ENCODE peak calls at places on chromosomes 6 and 20, in four cellular contexts. I is WTC11, X is HepG2, U is K562. W is an unnamed sample.

GRCh38 chr6:117072134-117072533 is 193.2 kb upstream of the VGLL2 start:
- DNase-seq in U (no peak), X (no peak), I (no peak), W (no peak)

GRCh38 chr6:33426590-33427563 is 7.0 kb downstream of the SYNGAP1 start:
- DNase-seq in X (no peak), U (no peak), I (no peak), W (no peak)

GRCh38 chr6:36329798-36330291 is 6.8 kb downstream of the BNIP5 start:
- DNase-seq in U (no peak), X (no peak), I (peak), W (no peak)

GRCh38 chr6:135180458-135181332 is at the start of gene MYB:
- DNase-seq in I (peak), U (peak), X (no peak), W (no peak)

GRCh38 chr20:44400671-44401051 is 45.2 kb downstream of the HNF4A start:
- DNase-seq in I (no peak), X (no peak), U (no peak), W (no peak)

GRCh38 chr6:1701668-1702353 is 92.1 kb downstream of the FOXC1 start:
- DNase-seq in I (no peak), X (no peak), U (no peak), W (no peak)

GRCh38 chr6:155273438-155273837 is 9.6 kb downstream of the CLDN20 start:
- DNase-seq in X (no peak), U (peak), I (no peak), W (no peak)

GRCh38 chr6:141467881-141468280 is 664.8 kb upstream of the GJE1 start:
- DNase-seq in X (no peak), U (no peak), I (no peak), W (no peak)

GRCh38 chr20:48275325-48275724 is 490.0 kb upstream of the SULF2 start:
- DNase-seq in I (no peak), U (no peak), X (no peak), W (no peak)

GRCh38 chr6:146551545-146551944 is 7.9 kb downstream of the RAB32 start:
- DNase-seq in U (no peak), X (no peak), I (no peak), W (no peak)

GRCh38 chr6:14915888-14916832 is 329.7 kb upstream of the JARID2 start:
- DNase-seq in I (no peak), X (no peak), U (no peak), W (no peak)

GRCh38 chr20:49478266-49478665 is 4.2 kb downstream of the KCNB1 start:
- DNase-seq in U (no peak), X (no peak), I (no peak), W (no peak)

GRCh38 chr6:81476881-81477280 is 275.6 kb downstream of the TENT5A start:
- DNase-seq in X (no peak), U (no peak), I (no peak), W (no peak)

GRCh38 chr6:56764081-56764566 is 121.4 kb upstream of the DST start:
- DNase-seq in X (peak), I (no peak), U (peak), W (peak)

DNA sequence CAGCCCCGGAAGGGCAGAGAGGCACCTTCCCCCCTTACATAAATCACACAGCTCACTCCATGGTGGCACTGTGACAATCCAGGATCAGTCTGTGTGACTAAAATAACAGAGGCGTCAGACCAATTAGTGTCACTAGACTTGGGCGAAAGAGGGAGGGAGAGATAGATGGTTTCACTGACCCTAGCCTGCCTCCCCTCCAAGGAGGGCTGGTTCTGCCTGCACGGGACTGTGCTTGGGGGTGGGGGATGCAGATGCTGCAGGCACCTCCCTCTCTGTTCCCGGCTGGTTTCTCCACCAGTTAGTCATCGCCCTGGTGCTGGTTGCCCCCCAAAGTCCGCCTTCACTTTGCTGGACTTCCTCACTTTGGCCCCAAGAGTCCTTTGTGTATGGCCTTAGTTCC is 17.9 kb downstream of the CCDC167 start:
- DNase-seq in X (no peak), U (no peak), I (no peak), W (no peak)
- TF ChIP-seq ETV6 in X (no peak), U (no peak), I (no peak), W (no peak)

GRCh38 chr6:79946242-79946641 is 1.1 kb downstream of the ELOVL4 start:
- DNase-seq in U (no peak), I (peak), X (peak), W (no peak)

GRCh38 chr6:79946773-79947190 is 571 bp downstream of the ELOVL4 start:
- DNase-seq in I (no peak), X (no peak), U (no peak), W (no peak)

GRCh38 chr6:79947191-79948173 is at the start of gene ELOVL4:
- DNase-seq in X (no peak), U (no peak), I (peak), W (no peak)

DNA sequence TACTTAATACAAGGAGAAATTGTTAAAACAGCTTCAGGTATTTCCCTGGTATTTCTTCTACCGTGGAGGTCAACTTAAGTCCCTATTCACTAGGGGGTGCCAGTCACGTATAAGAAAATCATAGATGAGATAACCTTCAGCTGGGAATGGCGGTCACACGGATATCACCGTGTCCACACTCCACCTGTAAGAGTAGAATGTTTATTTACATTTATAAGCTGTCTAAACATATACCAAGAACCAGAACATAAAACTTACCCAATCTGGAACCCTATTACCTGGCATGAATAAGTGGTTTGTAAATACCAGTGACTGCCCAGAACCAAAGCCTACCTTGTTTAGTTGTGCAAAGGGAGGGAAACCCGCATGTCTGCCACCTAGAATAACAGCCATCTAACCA is 1.9 kb upstream of the ELOVL4 start:
- DNase-seq in X (peak), I (peak), U (peak), W (peak)
- TF ChIP-seq ETV6 in X (no peak), I (no peak), U (no peak), W (no peak)

DNA sequence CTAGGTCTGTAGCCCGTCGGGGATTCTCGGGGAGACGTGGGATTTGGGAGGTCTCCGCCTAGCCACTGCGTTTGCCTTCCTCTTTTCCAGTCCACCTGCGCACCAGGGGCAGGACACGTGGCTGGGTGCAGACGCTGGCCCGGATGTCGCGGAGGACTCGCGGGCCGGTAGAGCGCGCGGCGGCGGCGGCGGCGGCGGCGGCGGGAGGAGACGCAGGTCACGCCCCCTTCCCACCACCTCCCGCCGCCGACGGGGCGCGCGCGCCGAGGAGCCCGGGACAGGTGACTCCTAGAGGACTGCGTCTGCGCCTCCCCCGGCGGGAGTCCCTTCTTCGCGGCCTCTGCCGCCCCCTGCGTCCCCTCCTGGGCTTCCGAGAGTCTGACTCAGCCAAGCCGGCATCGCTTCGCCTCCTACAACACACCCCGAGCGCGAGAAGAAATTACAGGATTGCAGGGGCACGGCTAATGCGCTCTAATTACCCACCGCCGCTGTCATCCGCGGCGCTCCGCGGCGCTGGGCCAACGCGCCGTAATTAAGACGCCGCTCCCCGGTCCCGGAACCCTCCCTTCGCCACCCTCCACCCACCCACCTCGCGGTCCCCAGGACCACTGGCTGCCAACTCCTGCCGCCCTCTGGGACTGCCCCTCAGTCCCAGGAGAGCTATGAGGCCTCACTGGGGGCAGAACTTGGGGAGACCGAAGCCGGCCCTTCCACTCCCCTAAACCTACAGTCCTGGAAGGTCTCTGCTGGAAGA is 124.5 kb downstream of the MRPL14 start:
- DNase-seq in U (no peak), X (no peak), I (peak), W (no peak)
- TF ChIP-seq ETV6 in U (no peak), X (no peak), I (peak), W (no peak)

GRCh38 chr6:53898026-53898795 is 103.4 kb downstream of the LRRC1 start:
- DNase-seq in I (no peak), X (no peak), U (no peak), W (no peak)

GRCh38 chr6:53892707-53893106 is 97.9 kb downstream of the LRRC1 start:
- DNase-seq in X (no peak), I (no peak), U (no peak), W (no peak)

GRCh38 chr6:53899512-53899911 is 104.7 kb downstream of the LRRC1 start:
- DNase-seq in U (no peak), I (no peak), X (no peak), W (no peak)

GRCh38 chr6:53894086-53894485 is 99.3 kb downstream of the LRRC1 start:
- DNase-seq in X (no peak), I (no peak), U (no peak), W (no peak)

DNA sequence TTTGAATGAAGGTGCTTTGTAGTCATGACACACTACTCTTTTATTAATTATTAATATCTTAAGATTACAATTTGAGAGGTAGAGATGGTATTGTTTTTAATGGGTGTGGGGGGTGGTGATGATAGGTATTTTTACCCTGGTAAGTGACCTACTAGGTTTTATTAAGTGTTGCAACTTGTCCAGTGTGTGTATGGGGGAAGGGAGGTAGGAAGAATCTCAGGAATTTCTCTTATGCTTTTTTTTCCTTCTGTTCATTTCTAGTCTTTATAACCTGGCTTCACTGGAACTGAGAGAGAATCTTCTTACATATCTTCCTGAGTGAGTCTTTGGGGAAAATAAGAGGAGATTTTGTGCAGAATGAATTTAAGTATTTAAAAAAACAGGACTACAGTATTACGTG is 101.4 kb downstream of the LRRC1 start:
- DNase-seq in I (no peak), X (peak), U (no peak), W (no peak)
- TF ChIP-seq ETV6 in I (no peak), X (no peak), U (no peak), W (no peak)

DNA sequence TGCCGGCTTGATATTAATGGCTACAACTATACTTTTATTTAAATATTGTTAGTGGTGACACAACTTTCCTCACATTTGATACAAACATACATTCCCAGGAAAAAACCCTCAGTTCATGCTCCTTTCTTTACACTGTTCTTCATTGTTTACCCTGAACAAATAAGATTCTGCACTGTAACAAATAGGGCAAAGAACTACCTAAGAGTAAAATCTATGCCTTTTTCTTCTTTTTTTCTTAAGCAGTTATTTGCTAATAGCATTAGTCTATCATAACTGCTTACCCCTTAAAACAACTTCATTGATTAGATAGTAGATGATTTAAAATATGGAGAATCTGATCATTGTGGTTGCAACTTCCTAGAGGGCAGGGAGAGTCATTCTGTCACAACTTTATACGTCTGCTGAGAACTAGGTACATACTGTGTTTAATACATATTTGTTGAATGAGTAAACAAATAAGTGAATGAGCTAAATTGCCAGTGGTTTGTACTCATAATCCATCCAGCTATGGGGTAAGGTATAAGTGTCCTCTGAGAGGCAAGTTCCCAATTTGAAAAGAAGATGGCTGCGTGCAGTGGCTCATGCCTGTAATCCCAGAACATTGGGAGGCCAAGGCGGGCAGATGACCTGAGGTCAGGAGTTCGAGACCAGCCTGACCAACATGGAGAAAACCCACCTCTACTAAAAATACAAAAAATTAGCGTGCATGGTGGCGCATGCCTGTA is 161.0 kb downstream of the CDK19 start:
- DNase-seq in X (peak), I (no peak), U (no peak), W (no peak)
- TF ChIP-seq ETV6 in X (no peak), I (no peak), U (no peak), W (no peak)

DNA sequence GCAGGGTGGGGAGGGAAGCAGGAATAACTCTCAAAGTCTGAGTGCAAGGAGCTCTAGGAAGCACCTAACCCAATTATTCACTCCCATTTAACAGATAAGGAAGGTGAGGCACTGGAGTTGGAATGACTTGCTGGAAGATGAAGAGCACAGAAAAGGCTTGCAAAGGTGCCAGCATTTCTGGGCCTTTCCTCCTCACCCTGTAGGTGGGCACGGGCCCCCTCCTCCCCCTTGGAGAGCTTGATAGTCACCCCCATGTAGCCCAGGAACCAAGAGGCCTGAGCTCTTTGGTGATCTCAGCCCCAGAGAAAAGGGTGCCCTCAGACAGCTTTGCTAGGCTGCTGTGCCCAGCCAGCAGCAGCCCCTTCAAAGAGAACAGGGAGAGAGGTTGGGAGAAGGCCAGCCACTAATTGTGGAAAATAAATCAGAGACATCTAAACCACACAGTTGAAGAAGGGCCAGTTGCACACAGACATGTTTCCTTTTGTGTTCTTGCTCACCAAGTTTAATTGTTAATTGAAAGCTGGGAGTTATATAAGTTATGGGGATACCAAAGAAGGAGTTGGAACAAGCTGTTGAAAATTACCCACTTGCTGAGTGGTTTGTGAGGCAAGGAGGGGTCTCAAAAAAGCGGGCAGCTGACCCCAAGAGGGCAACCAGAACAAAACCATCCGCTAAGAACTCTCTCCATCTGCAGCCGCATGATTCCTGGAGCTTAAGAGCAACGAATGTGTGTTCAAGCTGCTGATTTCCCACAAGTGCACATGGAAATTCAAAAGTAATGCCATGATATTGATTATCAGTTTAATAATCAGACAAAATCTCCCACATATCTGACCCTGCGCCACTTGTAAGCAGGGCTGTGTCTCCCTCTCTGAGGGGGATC is 77.0 kb downstream of the MRPL14 start:
- DNase-seq in X (no peak), U (no peak), I (no peak), W (no peak)
- TF ChIP-seq ETV6 in X (no peak), U (no peak), I (no peak), W (no peak)

GRCh38 chr6:105676837-105677236 is 274.0 kb upstream of the PREP start:
- DNase-seq in I (no peak), X (no peak), U (no peak), W (no peak)

GRCh38 chr6:105681061-105681460 is 278.2 kb upstream of the PREP start:
- DNase-seq in I (no peak), U (no peak), X (no peak), W (no peak)

GRCh38 chr6:105680131-105680530 is 277.2 kb upstream of the PREP start:
- DNase-seq in I (no peak), X (no peak), U (no peak), W (no peak)

GRCh38 chr6:105677671-105678475 is 275.0 kb upstream of the PREP start:
- DNase-seq in X (no peak), U (no peak), I (no peak), W (no peak)

DNA sequence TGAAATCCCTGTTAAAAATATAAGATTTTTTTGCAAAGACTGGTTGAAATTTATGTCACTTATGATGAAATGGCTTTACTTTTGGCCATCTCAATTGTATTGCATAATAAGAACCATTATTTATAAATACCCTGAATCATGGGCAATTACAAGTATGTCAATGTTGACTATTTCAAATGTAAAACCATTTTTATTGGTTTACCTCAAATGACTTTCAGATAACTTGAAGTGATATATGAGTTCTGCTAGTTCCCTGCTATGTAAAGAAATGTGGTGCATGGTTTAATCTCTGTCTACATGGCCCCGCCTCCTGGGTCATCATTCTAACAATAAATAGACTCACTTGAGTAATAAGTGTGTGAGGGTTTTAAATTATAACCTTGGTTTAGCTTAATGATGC is 275.6 kb upstream of the PREP start:
- DNase-seq in X (no peak), I (no peak), U (no peak), W (no peak)
- TF ChIP-seq ETV6 in X (no peak), I (no peak), U (no peak), W (no peak)

GRCh38 chr20:4809707-4810106 is 88.0 kb downstream of the PRND start:
- DNase-seq in X (no peak), I (no peak), U (no peak), W (peak)
- TF ChIP-seq ETV6 in X (no peak), I (no peak), U (no peak), W (no peak)

DNA sequence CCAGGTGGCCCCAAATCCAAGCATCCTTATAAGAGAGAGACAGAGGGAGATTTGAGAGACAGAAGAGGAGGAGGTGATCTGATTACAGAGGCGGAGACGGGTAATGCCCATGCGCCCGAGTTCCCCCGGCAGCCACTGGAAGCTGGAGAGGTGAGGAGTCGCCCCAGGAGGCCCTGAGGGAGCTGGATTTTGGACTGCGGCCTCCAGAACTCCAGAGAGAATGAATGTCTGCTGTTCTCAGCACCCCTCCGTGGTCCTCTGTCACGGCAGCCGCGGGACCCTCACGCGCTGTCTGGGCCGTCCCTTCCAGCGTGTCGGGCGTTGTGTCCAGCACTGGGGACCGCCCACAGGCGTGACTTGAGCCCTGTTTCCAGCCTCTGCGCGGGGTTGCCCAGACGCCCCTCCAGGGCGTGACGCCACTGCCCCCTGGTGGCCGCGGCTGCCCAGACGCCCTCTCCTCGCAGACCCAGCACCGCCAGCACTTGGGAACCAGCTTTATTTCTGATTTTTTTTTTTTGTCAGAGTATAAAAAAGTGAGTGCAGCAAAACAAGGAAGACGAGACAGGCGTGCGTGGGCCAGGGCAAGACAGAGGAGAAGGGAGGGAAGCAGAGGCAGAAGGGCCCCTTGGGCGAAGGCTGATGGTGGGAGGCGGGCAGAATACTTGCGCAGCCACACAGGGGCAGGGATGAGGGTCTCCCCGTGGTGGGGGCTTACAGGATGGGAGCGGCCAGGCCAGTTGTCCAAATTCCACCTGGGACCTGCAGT is 4.1 kb upstream of the ZNF512B start:
- DNase-seq in X (peak), I (peak), U (peak), W (no peak)
- TF ChIP-seq ETV6 in X (peak), I (no peak), U (no peak), W (no peak)

GRCh38 chr20:19642861-19643260 is 115.2 kb upstream of the RIN2 start:
- DNase-seq in X (no peak), I (no peak), U (no peak), W (no peak)

GRCh38 chr20:19647992-19648391 is 110.1 kb upstream of the RIN2 start:
- DNase-seq in X (no peak), I (no peak), U (no peak), W (no peak)

GRCh38 chr20:19646963-19647362 is 111.1 kb upstream of the RIN2 start:
- DNase-seq in X (no peak), U (no peak), I (no peak), W (no peak)

GRCh38 chr20:19649041-19649440 is 109.0 kb upstream of the RIN2 start:
- DNase-seq in X (no peak), U (no peak), I (no peak), W (no peak)

GRCh38 chr20:19644085-19644484 is 114.0 kb upstream of the RIN2 start:
- DNase-seq in U (no peak), X (no peak), I (no peak), W (no peak)
- TF ChIP-seq ETV6 in U (no peak), X (no peak), I (no peak), W (no peak)

W was measured in GM12878.